ENCODE peak calls at places on chromosomes 3 and 15, in five cellular contexts. U is A549, J is HepG2, B is K562, O is GM12878. C is an unnamed sample.

GRCh38 chr3:132180337-132180791 is 136.8 kb upstream of the ACP3 start:
- DNase-seq in O (peak), B (no peak), U (peak), J (peak), C (peak)

GRCh38 chr15:68114356-68114755 is 60.2 kb downstream of the PIAS1 start:
- DNase-seq in O (no peak), J (no peak), B (no peak), U (no peak), C (no peak)

GRCh38 chr15:41999290-42000285 is 21.3 kb downstream of the PLA2G4E start:
- DNase-seq in J (no peak), O (no peak), U (no peak), B (no peak), C (no peak)

GRCh38 chr3:156553705-156554356 is 1.1 kb downstream of the SSR3 start:
- DNase-seq in B (no peak), J (peak), U (no peak), O (no peak), C (peak)

GRCh38 chr3:156761007-156761406 is 65.1 kb upstream of the LEKR1 start:
- DNase-seq in B (no peak), J (no peak), U (no peak), O (no peak), C (no peak)

GRCh38 chr15:23869391-23869790 is 182.3 kb upstream of the NDN start:
- DNase-seq in O (no peak), U (no peak), J (peak), B (peak), C (peak)

GRCh38 chr3:186552408-186553031 is 8.3 kb upstream of the CRYGS start:
- DNase-seq in J (peak), O (no peak), U (no peak), B (no peak), C (no peak)

GRCh38 chr15:42918047-42918446 is 2.5 kb downstream of the TTBK2 start:
- DNase-seq in U (no peak), B (no peak), O (no peak), J (no peak), C (no peak)

GRCh38 chr3:29950232-29950631 is 656.2 kb upstream of the TGFBR2 start:
- DNase-seq in O (no peak), B (no peak), J (no peak), U (no peak), C (no peak)

GRCh38 chr3:136235545-136235944 is 14.6 kb upstream of the PCCB start:
- DNase-seq in U (no peak), O (no peak), J (no peak), B (no peak), C (no peak)

GRCh38 chr15:77578641-77579372 is 53.9 kb downstream of the LINGO1 start:
- DNase-seq in J (no peak), U (no peak), O (no peak), B (no peak), C (no peak)

GRCh38 chr15:100710744-100711478 is 108.5 kb downstream of the ASB7 start:
- DNase-seq in O (no peak), B (no peak), J (no peak), U (no peak), C (no peak)

GRCh38 chr3:101381809-101382208 is 61.4 kb upstream of the IMPG2 start:
- DNase-seq in O (no peak), J (peak), B (peak), U (no peak), C (peak)

GRCh38 chr3:133441867-133442270 is 42.0 kb downstream of the BFSP2 start:
- DNase-seq in B (no peak), J (no peak), U (no peak), O (no peak), C (no peak)

GRCh38 chr3:103056953-103057450 is 622.2 kb downstream of the ZPLD1 start:
- DNase-seq in O (no peak), U (no peak), B (no peak), J (no peak), C (no peak)

GRCh38 chr3:170076715-170077238 is 39.0 kb downstream of the GPR160 start:
- DNase-seq in J (peak), U (no peak), O (no peak), B (peak), C (no peak)

GRCh38 chr3:57164606-57165573 is at the start of gene IL17RD:
- DNase-seq in J (peak), U (peak), O (no peak), B (peak), C (peak)

GRCh38 chr15:60682115-60682514 is 203.2 kb upstream of the ICE2 start:
- DNase-seq in J (no peak), U (no peak), B (no peak), O (no peak), C (no peak)

GRCh38 chr15:70431854-70432253 is 331.5 kb downstream of the UACA start:
- DNase-seq in B (no peak), J (no peak), U (no peak), O (no peak), C (no peak)

GRCh38 chr3:173711619-173712018 is 314.1 kb downstream of the NLGN1 start:
- DNase-seq in B (no peak), J (no peak), U (no peak), O (no peak), C (no peak)

GRCh38 chr3:30597131-30597768 is 9.2 kb upstream of the TGFBR2 start:
- DNase-seq in J (peak), O (no peak), U (peak), B (no peak), C (no peak)

GRCh38 chr15:61974759-61975158 is 85.5 kb downstream of the VPS13C start:
- DNase-seq in O (no peak), J (no peak), B (no peak), U (no peak), C (no peak)

GRCh38 chr3:5187920-5188418 is 462 bp downstream of the EDEM1 start:
- DNase-seq in U (peak), B (peak), O (no peak), J (no peak), C (peak)

GRCh38 chr3:71010731-71011455 is 572.6 kb downstream of the FOXP1 start:
- DNase-seq in B (peak), U (no peak), O (peak), J (no peak), C (no peak)

GRCh38 chr3:128426128-128426921 is 40.4 kb downstream of the DNAJB8 start:
- DNase-seq in O (no peak), U (peak), J (peak), B (peak), C (peak)

GRCh38 chr3:193872265-193872753 is 263.6 kb upstream of the HES1 start:
- DNase-seq in O (no peak), J (peak), U (peak), B (peak), C (no peak)

GRCh38 chr3:185823280-185824044 is 1.4 kb downstream of the IGF2BP2 start:
- DNase-seq in J (no peak), O (no peak), B (peak), U (no peak), C (peak)

GRCh38 chr3:46656778-46657556 is 36.5 kb downstream of the ALS2CL start:
- DNase-seq in U (no peak), J (no peak), B (no peak), O (no peak), C (no peak)

GRCh38 chr3:55488398-55489055 is 1.4 kb upstream of the WNT5A start:
- DNase-seq in O (peak), B (peak), J (no peak), U (peak), C (peak)

GRCh38 chr3:196603683-196604082 is 35.2 kb downstream of the FBXO45 start:
- DNase-seq in J (no peak), U (no peak), O (no peak), B (no peak), C (no peak)

GRCh38 chr3:21954709-21955108 is 203.7 kb upstream of the ZNF385D start:
- DNase-seq in J (no peak), B (no peak), U (no peak), O (no peak), C (no peak)

GRCh38 chr3:196757876-196758739 is 18.5 kb downstream of the PAK2 start:
- DNase-seq in U (peak), O (no peak), J (no peak), B (no peak), C (no peak)

GRCh38 chr15:58441376-58442070 is 9.7 kb downstream of the LIPC start:
- DNase-seq in B (no peak), O (no peak), J (no peak), U (no peak), C (no peak)

GRCh38 chr3:170740726-170741591 is 129.0 kb downstream of the RPL22L1 start:
- DNase-seq in U (peak), B (no peak), O (no peak), J (no peak), C (no peak)

GRCh38 chr3:24086597-24087369 is 141.7 kb downstream of the NR1D2 start:
- DNase-seq in J (peak), U (no peak), B (no peak), O (no peak), C (no peak)

GRCh38 chr15:87631093-87631492 is 625.4 kb downstream of the NTRK3 start:
- DNase-seq in J (no peak), U (no peak), O (no peak), B (no peak), C (no peak)

GRCh38 chr3:127831723-127832172 is 9.4 kb upstream of the MGLL start:
- DNase-seq in U (no peak), B (peak), O (no peak), J (no peak), C (peak)

GRCh38 chr15:101384276-101384675 is 89.2 kb upstream of the SNRPA1 start:
- DNase-seq in U (no peak), J (no peak), B (no peak), O (no peak), C (no peak)

GRCh38 chr3:50525987-50526386 is 22.6 kb upstream of the CACNA2D2 start:
- DNase-seq in U (peak), J (peak), O (no peak), B (peak), C (peak)

GRCh38 chr15:81386947-81387346 is 12.9 kb upstream of the TMC3 start:
- DNase-seq in O (no peak), U (no peak), J (no peak), B (no peak), C (no peak)
- TF ChIP-seq JUNB in O (no peak), U (no peak), J (no peak), B (no peak), C (no peak)

DNA sequence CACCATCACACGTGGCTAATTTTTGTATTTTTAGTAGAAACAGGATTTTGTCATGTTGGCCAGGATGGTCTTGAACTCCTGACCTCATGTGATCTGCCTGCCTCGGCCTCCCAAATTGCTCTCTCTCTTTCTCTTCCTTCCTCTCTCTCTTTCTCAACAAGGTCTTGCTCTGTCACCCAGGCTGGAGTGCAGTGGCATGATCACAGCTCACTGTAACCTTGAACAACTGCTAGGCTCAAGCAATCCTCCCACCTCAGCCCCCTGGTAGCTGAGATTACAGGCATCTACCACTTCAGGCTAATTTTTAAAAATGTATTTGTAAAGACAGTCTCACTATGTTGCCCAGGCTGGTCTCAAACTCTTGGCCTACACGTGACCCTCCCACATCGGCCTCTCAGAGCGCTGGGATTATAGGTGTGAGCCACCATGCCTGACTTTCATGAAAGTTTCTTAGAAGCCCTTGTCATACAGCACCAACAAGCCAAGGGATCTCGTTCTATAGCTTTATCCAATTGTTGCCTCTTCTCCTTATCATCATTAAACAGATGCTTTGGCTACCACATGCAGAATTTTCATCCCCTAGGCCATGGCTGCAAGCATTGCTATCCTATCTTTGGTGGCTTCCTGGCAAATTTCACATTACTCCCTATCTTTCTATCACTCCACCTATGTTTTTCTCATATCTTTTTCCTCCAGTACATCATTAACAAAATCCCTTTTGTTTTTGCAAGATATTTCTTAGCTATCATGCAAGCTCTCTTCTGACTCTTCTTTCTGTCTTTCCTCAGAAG is 5.7 kb downstream of the CCDC32 start:
- DNase-seq in J (no peak), O (no peak), B (peak), U (no peak), C (no peak)
- H3K4me2 ChIP-seq in J (no peak), O (peak), B (peak), U (no peak), C (no peak)

GRCh38 chr3:159305017-159305416 is 503.2 kb downstream of the MFSD1 start:
- DNase-seq in U (no peak), B (no peak), J (no peak), O (no peak), C (no peak)
- TF ChIP-seq JUNB in U (no peak), B (no peak), J (no peak), O (no peak), C (no peak)

DNA sequence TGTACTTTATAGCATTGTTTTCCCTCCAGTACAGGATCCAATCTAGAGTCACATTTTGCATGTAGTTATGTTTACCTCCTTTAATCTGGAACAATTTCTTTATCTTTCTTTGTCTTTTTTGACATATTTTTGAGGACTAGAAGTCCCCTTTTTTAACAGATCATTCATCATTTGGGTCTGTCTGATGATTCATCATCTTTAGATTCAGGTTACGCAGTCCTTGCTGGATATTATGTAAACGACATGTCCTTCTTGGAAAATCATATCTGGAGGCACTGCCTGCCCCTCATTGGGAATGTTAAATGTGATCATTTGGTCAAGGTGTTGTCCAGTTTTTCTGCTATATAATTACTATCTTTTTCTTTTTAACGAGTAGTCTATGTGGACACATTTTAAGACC is 18.3 kb downstream of the TGM4 start:
- DNase-seq in B (no peak), O (no peak), U (no peak), J (no peak), C (no peak)
- H3K4me2 ChIP-seq in B (no peak), O (no peak), U (peak), J (peak), C (no peak)

DNA sequence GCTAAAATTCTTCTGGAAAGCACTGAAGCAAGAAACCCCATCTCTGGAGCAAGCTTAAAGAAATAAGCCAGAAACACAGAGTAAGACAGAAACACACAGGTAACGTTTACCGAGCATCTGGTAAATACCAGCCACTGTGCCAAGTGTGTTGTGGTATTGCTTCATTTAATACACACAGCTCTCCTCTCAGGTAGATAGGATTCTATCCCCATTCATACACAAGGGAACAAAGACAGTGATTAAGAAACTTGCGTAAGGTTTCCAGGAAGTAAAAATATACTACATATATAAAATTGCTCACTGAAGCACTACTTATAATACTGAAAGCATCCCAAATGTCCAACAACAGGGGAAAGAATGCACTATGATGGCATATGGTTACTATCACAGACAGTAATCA is 27.5 kb downstream of the TAMM41 start:
- DNase-seq in O (no peak), B (no peak), J (no peak), U (no peak), C (no peak)
- TF ChIP-seq JUNB in O (no peak), B (no peak), J (no peak), U (no peak), C (no peak)

GRCh38 chr3:175416600-175416999 is 557.5 kb downstream of the NAALADL2 start:
- DNase-seq in O (no peak), J (no peak), B (no peak), U (no peak), C (no peak)

GRCh38 chr3:175413926-175414325 is 554.8 kb downstream of the NAALADL2 start:
- DNase-seq in B (no peak), O (no peak), U (no peak), J (no peak), C (no peak)

GRCh38 chr3:175410251-175410650 is 551.1 kb downstream of the NAALADL2 start:
- DNase-seq in U (no peak), B (no peak), J (no peak), O (no peak), C (no peak)

GRCh38 chr3:175411405-175411804 is 552.3 kb downstream of the NAALADL2 start:
- DNase-seq in B (no peak), U (no peak), O (no peak), J (no peak), C (no peak)
- H3K4me2 ChIP-seq in B (no peak), U (no peak), O (no peak), J (no peak), C (peak)

GRCh38 chr3:66394261-66395249 is 106.3 kb downstream of the LRIG1 start:
- DNase-seq in O (no peak), J (no peak), U (no peak), B (no peak), C (no peak)

GRCh38 chr3:66397745-66398144 is 103.1 kb downstream of the LRIG1 start:
- DNase-seq in B (no peak), U (no peak), O (no peak), J (no peak), C (no peak)

GRCh38 chr3:66396888-66397287 is 103.9 kb downstream of the LRIG1 start:
- DNase-seq in J (no peak), B (no peak), O (no peak), U (no peak), C (no peak)

GRCh38 chr3:66395635-66396034 is 105.2 kb downstream of the LRIG1 start:
- DNase-seq in U (no peak), B (no peak), O (no peak), J (no peak), C (no peak)

GRCh38 chr3:66396161-66396760 is 104.6 kb downstream of the LRIG1 start:
- DNase-seq in J (no peak), U (no peak), O (no peak), B (no peak), C (no peak)
- TF ChIP-seq JUNB in J (no peak), U (no peak), O (no peak), B (no peak), C (no peak)

GRCh38 chr15:39235084-39235795 is 345.6 kb upstream of the THBS1 start:
- DNase-seq in B (no peak), U (no peak), O (no peak), J (no peak), C (no peak)
- H3K4me2 ChIP-seq in B (no peak), U (no peak), O (no peak), J (no peak), C (no peak)

GRCh38 chr3:42425736-42426407 is 15.5 kb upstream of the LYZL4 start:
- DNase-seq in B (no peak), O (no peak), U (no peak), J (no peak), C (peak)

GRCh38 chr3:42424911-42425310 is 14.5 kb upstream of the LYZL4 start:
- DNase-seq in O (no peak), B (no peak), J (no peak), U (no peak), C (no peak)

GRCh38 chr3:42419565-42419964 is 9.2 kb upstream of the LYZL4 start:
- DNase-seq in O (no peak), B (no peak), J (no peak), U (no peak), C (no peak)

DNA sequence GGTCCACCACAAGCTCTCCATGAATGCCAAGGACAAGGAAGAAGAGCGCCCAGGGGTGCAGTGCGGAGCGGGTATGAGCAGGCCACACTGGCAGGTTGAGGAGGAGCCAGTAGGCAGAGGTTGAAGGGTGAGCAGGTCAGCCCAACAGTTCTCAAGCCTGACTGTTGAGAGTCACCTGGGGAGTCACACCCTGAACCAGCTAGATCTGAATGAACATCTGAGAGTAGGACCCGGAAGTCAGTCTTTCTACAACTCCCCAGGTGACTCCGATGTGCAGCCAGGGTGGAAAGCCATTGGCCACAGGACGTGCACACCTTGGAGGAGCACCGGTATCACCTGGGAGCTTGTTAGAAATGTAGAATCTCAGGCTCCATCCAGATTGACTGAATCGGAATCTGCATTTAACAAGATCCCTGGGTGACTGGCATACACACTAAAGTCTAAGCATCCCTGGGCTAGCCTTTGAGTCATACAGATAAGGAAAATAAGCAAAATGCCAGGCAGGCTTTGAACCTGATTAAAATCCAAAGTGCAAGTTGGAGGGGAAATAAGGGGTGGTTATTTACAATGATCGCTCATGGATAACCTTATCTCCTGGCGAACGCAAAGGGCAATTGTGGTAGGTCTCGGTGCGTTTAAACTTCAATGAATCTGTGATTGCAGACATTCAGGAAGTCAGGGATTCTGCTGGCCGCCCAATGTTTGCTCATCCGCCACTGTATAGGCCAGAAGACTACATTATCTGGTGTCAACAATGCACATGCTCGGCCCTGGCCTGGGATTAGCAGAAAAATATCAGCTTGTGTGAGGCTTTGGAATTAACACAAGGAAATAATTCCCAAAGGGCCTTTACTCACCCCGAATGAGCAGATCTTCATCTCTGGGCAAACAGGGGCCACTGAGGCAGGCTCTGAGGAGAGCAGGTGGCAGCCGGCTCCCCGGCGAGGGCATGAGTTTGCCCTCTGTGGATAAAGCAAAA is 11.7 kb upstream of the LYZL4 start:
- DNase-seq in O (no peak), U (no peak), B (no peak), J (peak), C (no peak)
- TF ChIP-seq JUNB in O (no peak), U (no peak), B (no peak), J (peak), C (no peak)